ENCODE peak calls at places on chromosomes 5 and 9, in six cellular contexts. One of them, this sample, is unnamed.

GRCh38 chr9:123402981-123403509 is 47.0 kb downstream of the CRB2 start:
- DNase-seq in SK-N-SH: no peak
- DNase-seq in GM12878: no peak
- DNase-seq in K562: no peak
- DNase-seq in H1: no peak
- DNase-seq in HepG2: no peak
- DNase-seq in this sample: no peak

GRCh38 chr5:40754381-40755092 is 1.2 kb downstream of the TTC33 start:
- DNase-seq in SK-N-SH: no peak
- DNase-seq in GM12878: no peak
- DNase-seq in K562: no peak
- DNase-seq in H1: no peak
- DNase-seq in HepG2: no peak
- DNase-seq in this sample: no peak

GRCh38 chr9:91423785-91424402 is at the start of gene NFIL3:
- DNase-seq in SK-N-SH: peak; percentile 96
- DNase-seq in GM12878: no peak
- DNase-seq in K562: peak; percentile 95
- DNase-seq in H1: peak; percentile 81
- DNase-seq in HepG2: peak; percentile 58
- DNase-seq in this sample: peak; percentile 70

GRCh38 chr5:95966005-95966404 is 4.4 kb upstream of the ELL2 start:
- DNase-seq in SK-N-SH: no peak
- DNase-seq in GM12878: no peak
- DNase-seq in K562: no peak
- DNase-seq in H1: no peak
- DNase-seq in HepG2: peak; percentile 77
- DNase-seq in this sample: no peak

GRCh38 chr9:105993051-105993854 is 298.9 kb downstream of the TMEM38B start:
- DNase-seq in SK-N-SH: no peak
- DNase-seq in GM12878: no peak
- DNase-seq in K562: no peak
- DNase-seq in H1: no peak
- DNase-seq in HepG2: no peak
- DNase-seq in this sample: no peak

GRCh38 chr5:127097288-127097687 is 24.0 kb upstream of the C5orf63 start:
- DNase-seq in SK-N-SH: peak; percentile 27
- DNase-seq in GM12878: no peak
- DNase-seq in K562: no peak
- DNase-seq in H1: no peak
- DNase-seq in HepG2: peak; percentile 86
- DNase-seq in this sample: no peak

GRCh38 chr9:91130796-91131318 is 230.9 kb downstream of the AUH start:
- DNase-seq in SK-N-SH: no peak
- DNase-seq in GM12878: no peak
- DNase-seq in K562: no peak
- DNase-seq in H1: no peak
- DNase-seq in HepG2: no peak
- DNase-seq in this sample: no peak

GRCh38 chr5:65779643-65780042 is 57.6 kb downstream of the NLN start:
- DNase-seq in SK-N-SH: no peak
- DNase-seq in GM12878: no peak
- DNase-seq in K562: no peak
- DNase-seq in H1: no peak
- DNase-seq in HepG2: no peak
- DNase-seq in this sample: no peak

GRCh38 chr5:114152656-114153360 is 209.1 kb upstream of the KCNN2 start:
- DNase-seq in SK-N-SH: no peak
- DNase-seq in GM12878: no peak
- DNase-seq in K562: no peak
- DNase-seq in H1: no peak
- DNase-seq in HepG2: no peak
- DNase-seq in this sample: no peak

GRCh38 chr5:173016069-173016455 is 32.5 kb downstream of the ATP6V0E1 start:
- DNase-seq in SK-N-SH: no peak
- DNase-seq in GM12878: no peak
- DNase-seq in K562: no peak
- DNase-seq in H1: no peak
- DNase-seq in HepG2: no peak
- DNase-seq in this sample: no peak

GRCh38 chr5:173012882-173013281 is 29.3 kb downstream of the ATP6V0E1 start:
- DNase-seq in SK-N-SH: no peak
- DNase-seq in GM12878: no peak
- DNase-seq in K562: no peak
- DNase-seq in H1: no peak
- DNase-seq in HepG2: no peak
- DNase-seq in this sample: peak; percentile 66

GRCh38 chr5:173010021-173010420 is 26.4 kb downstream of the ATP6V0E1 start:
- DNase-seq in SK-N-SH: no peak
- DNase-seq in GM12878: peak; percentile 20
- DNase-seq in K562: no peak
- DNase-seq in H1: no peak
- DNase-seq in HepG2: no peak
- DNase-seq in this sample: no peak

GRCh38 chr5:173011602-173012001 is 28.0 kb downstream of the ATP6V0E1 start:
- DNase-seq in SK-N-SH: no peak
- DNase-seq in GM12878: no peak
- DNase-seq in K562: no peak
- DNase-seq in H1: no peak
- DNase-seq in HepG2: no peak
- DNase-seq in this sample: no peak

GRCh38 chr5:173010547-173011464 is 27.2 kb downstream of the ATP6V0E1 start:
- DNase-seq in SK-N-SH: no peak
- DNase-seq in GM12878: no peak
- DNase-seq in K562: peak; percentile 33
- DNase-seq in H1: peak; percentile 55
- DNase-seq in HepG2: peak; percentile 67
- DNase-seq in this sample: no peak
- TF ChIP-seq GABPA in SK-N-SH: no peak
- TF ChIP-seq GABPA in GM12878: no peak
- TF ChIP-seq GABPA in K562: no peak
- TF ChIP-seq GABPA in H1: no peak
- TF ChIP-seq GABPA in HepG2: no peak
- TF ChIP-seq GABPA in this sample: no peak

GRCh38 chr9:69188975-69189374 is 14.9 kb downstream of the TJP2 start:
- DNase-seq in SK-N-SH: no peak
- DNase-seq in GM12878: no peak
- DNase-seq in K562: peak; percentile 58
- DNase-seq in H1: no peak
- DNase-seq in HepG2: no peak
- DNase-seq in this sample: no peak
- TF ChIP-seq GABPA in SK-N-SH: no peak
- TF ChIP-seq GABPA in GM12878: no peak
- TF ChIP-seq GABPA in K562: no peak
- TF ChIP-seq GABPA in H1: no peak
- TF ChIP-seq GABPA in HepG2: no peak
- TF ChIP-seq GABPA in this sample: no peak

DNA sequence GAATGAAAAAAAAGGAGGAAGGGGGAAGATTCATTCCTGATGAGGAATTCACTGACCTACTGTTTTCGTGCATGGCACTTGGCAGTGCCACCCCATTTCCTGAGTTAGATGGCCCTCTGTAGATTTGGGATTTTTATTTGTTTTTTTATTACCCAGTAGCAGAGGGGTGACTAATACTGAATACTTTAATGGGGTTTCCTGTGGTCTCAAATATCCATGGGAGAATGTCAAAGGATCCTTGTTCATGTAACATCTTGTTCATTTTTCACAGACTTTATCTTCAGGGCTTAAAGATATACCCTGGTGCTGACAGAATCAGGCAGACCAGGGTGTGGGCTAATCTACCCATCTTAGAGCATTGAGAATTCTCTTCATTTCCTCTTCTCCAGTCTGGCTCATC is 93.0 kb downstream of the MAMDC2 start:
- DNase-seq in SK-N-SH: no peak
- DNase-seq in GM12878: no peak
- DNase-seq in K562: no peak
- DNase-seq in H1: no peak
- DNase-seq in HepG2: no peak
- DNase-seq in this sample: no peak
- TF ChIP-seq GABPA in SK-N-SH: no peak
- TF ChIP-seq GABPA in GM12878: no peak
- TF ChIP-seq GABPA in K562: no peak
- TF ChIP-seq GABPA in H1: no peak
- TF ChIP-seq GABPA in HepG2: no peak
- TF ChIP-seq GABPA in this sample: no peak

GRCh38 chr9:70835323-70835722 is 286.1 kb downstream of the TRPM3 start:
- DNase-seq in SK-N-SH: no peak
- DNase-seq in GM12878: no peak
- DNase-seq in K562: no peak
- DNase-seq in H1: no peak
- DNase-seq in HepG2: no peak
- DNase-seq in this sample: no peak

GRCh38 chr9:70829591-70830265 is 291.7 kb downstream of the TRPM3 start:
- DNase-seq in SK-N-SH: no peak
- DNase-seq in GM12878: no peak
- DNase-seq in K562: no peak
- DNase-seq in H1: no peak
- DNase-seq in HepG2: no peak
- DNase-seq in this sample: no peak

GRCh38 chr9:70826562-70826961 is 294.9 kb downstream of the TRPM3 start:
- DNase-seq in SK-N-SH: no peak
- DNase-seq in GM12878: no peak
- DNase-seq in K562: no peak
- DNase-seq in H1: no peak
- DNase-seq in HepG2: no peak
- DNase-seq in this sample: no peak

GRCh38 chr9:70832487-70832886 is 288.9 kb downstream of the TRPM3 start:
- DNase-seq in SK-N-SH: no peak
- DNase-seq in GM12878: no peak
- DNase-seq in K562: no peak
- DNase-seq in H1: no peak
- DNase-seq in HepG2: no peak
- DNase-seq in this sample: no peak

DNA sequence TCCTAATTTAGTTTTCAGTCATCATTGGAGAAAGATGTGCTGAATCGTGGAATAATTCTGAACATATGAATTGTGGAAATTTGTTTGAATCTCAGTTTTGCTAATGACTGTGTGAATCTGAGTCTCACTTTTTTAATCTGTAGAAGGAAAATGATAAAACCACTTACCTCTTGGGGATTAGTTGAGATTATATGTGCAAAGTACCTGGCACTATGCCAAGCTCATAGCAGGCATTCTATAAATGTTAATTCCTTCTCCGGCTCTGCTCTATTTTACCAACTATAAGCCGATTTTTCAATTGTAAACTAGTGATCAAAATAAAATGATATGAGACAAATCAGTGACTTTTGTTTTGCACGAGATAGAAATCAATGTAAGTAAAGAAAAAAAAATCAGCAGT is 290.8 kb downstream of the TRPM3 start:
- DNase-seq in SK-N-SH: no peak
- DNase-seq in GM12878: no peak
- DNase-seq in K562: no peak
- DNase-seq in H1: no peak
- DNase-seq in HepG2: no peak
- DNase-seq in this sample: no peak
- TF ChIP-seq GABPA in SK-N-SH: no peak
- TF ChIP-seq GABPA in GM12878: no peak
- TF ChIP-seq GABPA in K562: no peak
- TF ChIP-seq GABPA in H1: no peak
- TF ChIP-seq GABPA in HepG2: no peak
- TF ChIP-seq GABPA in this sample: no peak

DNA sequence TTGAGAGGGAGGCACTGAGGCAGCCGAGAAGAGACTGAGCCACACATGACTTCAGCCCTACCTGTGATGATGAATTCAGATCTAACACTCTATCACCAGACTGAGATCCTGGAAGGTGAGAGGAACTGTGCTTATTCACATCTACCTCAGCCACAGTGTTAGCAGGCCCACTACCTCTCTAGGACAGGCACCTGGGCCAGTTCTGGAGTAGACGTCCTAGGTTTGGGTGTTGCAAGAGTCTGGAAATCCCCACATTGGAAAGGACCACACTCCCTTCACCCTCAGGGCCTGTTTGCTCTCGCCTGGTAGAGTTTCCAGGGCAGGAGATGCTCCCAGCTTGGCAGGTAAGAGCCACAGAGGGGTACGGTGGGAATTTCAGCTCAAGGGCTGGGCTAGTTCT is 113.8 kb upstream of the CCL21 start:
- DNase-seq in SK-N-SH: no peak
- DNase-seq in GM12878: no peak
- DNase-seq in K562: no peak
- DNase-seq in H1: no peak
- DNase-seq in HepG2: no peak
- DNase-seq in this sample: no peak
- TF ChIP-seq GABPA in SK-N-SH: no peak
- TF ChIP-seq GABPA in GM12878: no peak
- TF ChIP-seq GABPA in K562: no peak
- TF ChIP-seq GABPA in H1: no peak
- TF ChIP-seq GABPA in HepG2: no peak
- TF ChIP-seq GABPA in this sample: no peak

GRCh38 chr5:131109540-131110255 is 55.4 kb downstream of the HINT1 start:
- DNase-seq in SK-N-SH: peak; percentile 46
- DNase-seq in GM12878: peak; percentile 12
- DNase-seq in K562: peak; percentile 18
- DNase-seq in H1: no peak
- DNase-seq in HepG2: peak; percentile 17
- DNase-seq in this sample: peak; percentile 18
- TF ChIP-seq GABPA in SK-N-SH: no peak
- TF ChIP-seq GABPA in GM12878: no peak
- TF ChIP-seq GABPA in K562: no peak
- TF ChIP-seq GABPA in H1: no peak
- TF ChIP-seq GABPA in HepG2: no peak
- TF ChIP-seq GABPA in this sample: no peak

DNA sequence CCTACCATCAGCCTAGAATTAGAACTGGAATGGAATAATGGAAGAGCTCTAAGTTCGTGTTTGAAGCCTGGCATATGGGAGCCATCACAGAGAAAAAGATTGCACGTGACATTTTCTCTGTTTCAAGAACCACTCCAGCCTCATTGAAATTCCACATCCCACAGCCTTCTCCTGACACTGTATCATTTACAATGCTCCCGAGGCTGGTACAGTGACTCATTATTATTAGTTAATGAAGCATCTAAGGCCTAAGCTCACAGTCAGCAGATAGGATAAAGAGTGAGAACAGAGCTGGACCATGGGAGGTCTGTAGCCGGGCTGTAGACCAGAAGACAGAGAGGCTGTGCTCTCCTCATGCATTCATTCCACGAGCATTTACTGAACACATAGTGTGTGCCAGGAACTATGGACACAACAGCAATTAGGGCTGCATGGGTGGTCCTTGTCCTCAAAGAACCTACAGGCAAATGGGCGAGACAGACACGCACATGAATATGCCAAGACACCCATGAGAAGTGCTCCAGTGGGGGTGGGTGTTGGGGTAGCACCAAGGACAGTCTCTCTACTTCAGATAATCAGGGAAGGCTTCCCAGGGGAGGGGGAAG is 47.3 kb upstream of the GALNT10 start:
- DNase-seq in SK-N-SH: no peak
- DNase-seq in GM12878: no peak
- DNase-seq in K562: no peak
- DNase-seq in H1: no peak
- DNase-seq in HepG2: no peak
- DNase-seq in this sample: no peak
- TF ChIP-seq GABPA in SK-N-SH: no peak
- TF ChIP-seq GABPA in GM12878: no peak
- TF ChIP-seq GABPA in K562: no peak
- TF ChIP-seq GABPA in H1: no peak
- TF ChIP-seq GABPA in HepG2: no peak
- TF ChIP-seq GABPA in this sample: no peak

This sample was measured in HL-60.